ENCODE peak calls at places on chromosomes 13 and 19, in nine cellular contexts. Y, H, E, R, J, S, B, F and P are unnamed samples.

GRCh38 chr13:31775686-31776085 is 36.4 kb downstream of the RXFP2 start:
- DNase-seq in Y (no peak), H (no peak), E (peak; percentile 65), R (no peak), J (peak; percentile 37), S (peak; percentile 24), B (peak; percentile 66), F (no peak), P (no peak)

GRCh38 chr13:28137556-28137955 is 789 bp upstream of the PAN3 start:
- DNase-seq in Y (no peak), H (no peak), E (no peak), R (no peak), J (no peak), S (no peak), B (no peak), F (no peak), P (no peak)

GRCh38 chr19:33472696-33473624 is 48.6 kb downstream of the PEPD start:
- DNase-seq in Y (no peak), H (peak; percentile 20), E (no peak), R (peak; percentile 66), J (no peak), S (no peak), B (no peak), F (no peak), P (peak; percentile 99)

GRCh38 chr19:48501961-48502719 is 9.5 kb downstream of the LMTK3 start:
- DNase-seq in Y (peak; percentile 44), H (peak; percentile 88), E (no peak), R (peak; percentile 99), J (peak; percentile 99), S (no peak), B (no peak), F (peak; percentile 95), P (no peak)

GRCh38 chr13:98752111-98752941 is at the start of gene SLC15A1:
- DNase-seq in Y (no peak), H (no peak), E (no peak), R (no peak), J (no peak), S (no peak), B (no peak), F (no peak), P (no peak)

GRCh38 chr13:98239156-98240076 is 62.3 kb upstream of the RNF113B start:
- DNase-seq in Y (no peak), H (no peak), E (no peak), R (no peak), J (no peak), S (no peak), B (no peak), F (no peak), P (no peak)

GRCh38 chr19:13493516-13494310 is 12.6 kb downstream of the CACNA1A start:
- DNase-seq in Y (no peak), H (no peak), E (no peak), R (no peak), J (no peak), S (no peak), B (no peak), F (no peak), P (no peak)

GRCh38 chr13:62702502-62702901 is 1286.9 kb upstream of the PCDH20 start:
- DNase-seq in Y (no peak), H (no peak), E (no peak), R (no peak), J (no peak), S (no peak), B (no peak), F (no peak), P (no peak)

GRCh38 chr13:27341616-27342015 is 71.0 kb downstream of the RASL11A start:
- DNase-seq in Y (no peak), H (no peak), E (no peak), R (peak; percentile 9), J (no peak), S (no peak), B (no peak), F (no peak), P (no peak)

GRCh38 chr13:25709088-25709487 is 337.3 kb downstream of the ATP8A2 start:
- DNase-seq in Y (no peak), H (no peak), E (no peak), R (no peak), J (no peak), S (no peak), B (no peak), F (no peak), P (no peak)

GRCh38 chr19:17615889-17616685 is 60.6 kb downstream of the COLGALT1 start:
- DNase-seq in Y (no peak), H (no peak), E (no peak), R (no peak), J (no peak), S (no peak), B (no peak), F (no peak), P (no peak)

GRCh38 chr19:58519087-58519354 is 589 bp downstream of the ZBTB45 start:
- DNase-seq in Y (peak; percentile 71), H (no peak), E (peak; percentile 70), R (peak; percentile 85), J (peak; percentile 85), S (peak; percentile 39), B (peak; percentile 84), F (peak; percentile 74), P (peak; percentile 92)

GRCh38 chr13:41833201-41833600 is 127.7 kb downstream of the VWA8 start:
- DNase-seq in Y (no peak), H (no peak), E (no peak), R (peak; percentile 31), J (no peak), S (no peak), B (no peak), F (no peak), P (no peak)

GRCh38 chr13:80550856-80551532 is 210.1 kb upstream of the SPRY2 start:
- DNase-seq in Y (no peak), H (no peak), E (no peak), R (no peak), J (no peak), S (no peak), B (no peak), F (no peak), P (no peak)

GRCh38 chr13:51785592-51786424 is 18.2 kb downstream of the DHRS12 start:
- DNase-seq in Y (peak; percentile 58), H (no peak), E (peak; percentile 84), R (no peak), J (peak; percentile 31), S (no peak), B (peak; percentile 80), F (no peak), P (no peak)

GRCh38 chr19:35048911-35049411 is 7.4 kb downstream of the HPN start:
- DNase-seq in Y (no peak), H (no peak), E (peak; percentile 74), R (no peak), J (no peak), S (no peak), B (no peak), F (no peak), P (no peak)
- TF ChIP-seq POLR2A in Y (no peak), H (no peak), E (no peak), R (no peak), J (no peak), S (no peak), B (no peak), F (no peak), P (no peak)

GRCh38 chr19:51394045-51394836 is 3.9 kb upstream of the C19orf84 start:
- DNase-seq in Y (peak; percentile 83), H (peak; percentile 95), E (peak; percentile 94), R (peak; percentile 100), J (peak; percentile 99), S (peak; percentile 73), B (peak; percentile 97), F (peak; percentile 87), P (peak; percentile 75)
- TF ChIP-seq POLR2A in Y (no peak), H (no peak), E (no peak), R (peak; percentile 59), J (peak; percentile 49), S (no peak), B (no peak), F (no peak), P (peak; percentile 27)

GRCh38 chr19:47112664-47113445 is 721 bp downstream of the ZC3H4 start:
- DNase-seq in Y (peak; percentile 99), H (peak; percentile 100), E (peak; percentile 100), R (peak; percentile 100), J (peak; percentile 100), S (peak; percentile 98), B (peak; percentile 100), F (peak; percentile 99), P (peak; percentile 74)
- TF ChIP-seq POLR2A in Y (peak; percentile 94), H (peak; percentile 74), E (peak; percentile 73), R (peak; percentile 75), J (no peak), S (peak; percentile 82), B (peak; percentile 69), F (peak; percentile 88), P (peak; percentile 55)

GRCh38 chr19:40803170-40803856 is 4.3 kb downstream of the EGLN2 start:
- DNase-seq in Y (no peak), H (no peak), E (no peak), R (no peak), J (no peak), S (no peak), B (no peak), F (no peak), P (no peak)
- TF ChIP-seq POLR2A in Y (no peak), H (no peak), E (no peak), R (no peak), J (no peak), S (no peak), B (no peak), F (no peak), P (no peak)

GRCh38 chr13:107585466-107585865 is 629.9 kb downstream of the LIG4 start:
- DNase-seq in Y (no peak), H (no peak), E (no peak), R (no peak), J (no peak), S (no peak), B (no peak), F (no peak), P (no peak)
- TF ChIP-seq POLR2A in Y (no peak), H (no peak), E (no peak), R (no peak), J (no peak), S (no peak), B (no peak), F (no peak), P (no peak)

GRCh38 chr19:40603071-40603718 is 2.0 kb downstream of the LTBP4 start:
- DNase-seq in Y (no peak), H (no peak), E (peak; percentile 22), R (peak; percentile 76), J (no peak), S (no peak), B (no peak), F (no peak), P (no peak)

GRCh38 chr19:40604647-40605200 is 3.6 kb downstream of the LTBP4 start:
- DNase-seq in Y (peak; percentile 74), H (no peak), E (peak; percentile 33), R (peak; percentile 66), J (no peak), S (no peak), B (peak; percentile 79), F (no peak), P (no peak)

GRCh38 chr19:40601061-40601973 is at the start of gene LTBP4:
- DNase-seq in Y (peak; percentile 91), H (peak; percentile 82), E (peak; percentile 67), R (no peak), J (no peak), S (no peak), B (peak; percentile 89), F (no peak), P (no peak)

GRCh38 chr19:40605201-40605971 is 4.2 kb downstream of the LTBP4 start:
- DNase-seq in Y (peak; percentile 80), H (peak; percentile 95), E (peak; percentile 72), R (peak; percentile 96), J (peak; percentile 71), S (peak; percentile 61), B (peak; percentile 86), F (peak; percentile 83), P (peak; percentile 98)

GRCh38 chr19:40603719-40604646 is 2.8 kb downstream of the LTBP4 start:
- DNase-seq in Y (peak; percentile 99), H (peak; percentile 98), E (peak; percentile 98), R (peak; percentile 100), J (peak; percentile 91), S (peak; percentile 98), B (peak; percentile 99), F (peak; percentile 98), P (peak; percentile 97)
- TF ChIP-seq POLR2A in Y (no peak), H (no peak), E (peak; percentile 88), R (peak; percentile 20), J (no peak), S (no peak), B (peak; percentile 30), F (no peak), P (no peak)